ENCODE peak calls at places on chromosomes 16 and 17, in seven cellular contexts. One of them, this sample, is unnamed.

GRCh38 chr17:60559995-60560859 is 34.2 kb upstream of the APPBP2 start:
- DNase-seq in astrocyte of the cerebellum: no peak
- DNase-seq in AG09309: no peak
- DNase-seq in bronchial epithelial cell: no peak
- DNase-seq in testis: no peak
- DNase-seq in AG10803: no peak
- DNase-seq in left lung: peak
- DNase-seq in this sample: no peak

GRCh38 chr16:3836641-3837040 is 43.9 kb downstream of the CREBBP start:
- DNase-seq in left lung: no peak
- DNase-seq in testis: no peak
- DNase-seq in bronchial epithelial cell: no peak
- DNase-seq in astrocyte of the cerebellum: no peak
- DNase-seq in AG10803: no peak
- DNase-seq in AG09309: no peak
- DNase-seq in this sample: no peak

GRCh38 chr16:19330801-19331484 is 45.4 kb downstream of the CLEC19A start:
- DNase-seq in AG09309: no peak
- DNase-seq in bronchial epithelial cell: peak
- DNase-seq in AG10803: peak
- DNase-seq in left lung: no peak
- DNase-seq in astrocyte of the cerebellum: peak
- DNase-seq in testis: no peak
- DNase-seq in this sample: no peak

GRCh38 chr17:75404223-75404738 is 1.2 kb downstream of the GRB2 start:
- DNase-seq in astrocyte of the cerebellum: peak
- DNase-seq in AG10803: peak
- DNase-seq in bronchial epithelial cell: peak
- DNase-seq in left lung: peak
- DNase-seq in testis: peak
- DNase-seq in AG09309: no peak
- DNase-seq in this sample: peak

GRCh38 chr17:78673395-78673794 is 96.2 kb upstream of the DNAH17 start:
- DNase-seq in left lung: no peak
- DNase-seq in testis: no peak
- DNase-seq in astrocyte of the cerebellum: no peak
- DNase-seq in AG09309: no peak
- DNase-seq in AG10803: no peak
- DNase-seq in bronchial epithelial cell: no peak
- DNase-seq in this sample: no peak

GRCh38 chr17:8125947-8126305 is 2.0 kb upstream of the HES7 start:
- DNase-seq in left lung: no peak
- DNase-seq in astrocyte of the cerebellum: no peak
- DNase-seq in testis: no peak
- DNase-seq in AG10803: no peak
- DNase-seq in bronchial epithelial cell: no peak
- DNase-seq in AG09309: no peak
- DNase-seq in this sample: peak

GRCh38 chr17:83194761-83195329 is 115.4 kb downstream of the METRNL start:
- DNase-seq in bronchial epithelial cell: no peak
- DNase-seq in AG09309: peak
- DNase-seq in astrocyte of the cerebellum: no peak
- DNase-seq in AG10803: peak
- DNase-seq in left lung: peak
- DNase-seq in testis: peak
- DNase-seq in this sample: no peak

GRCh38 chr16:80594756-80595155 is 54.0 kb downstream of the DYNLRB2 start:
- DNase-seq in AG09309: no peak
- DNase-seq in testis: no peak
- DNase-seq in astrocyte of the cerebellum: no peak
- DNase-seq in bronchial epithelial cell: peak
- DNase-seq in left lung: no peak
- DNase-seq in AG10803: peak
- DNase-seq in this sample: no peak

GRCh38 chr16:46745594-46745993 is 2.5 kb downstream of the MYLK3 start:
- DNase-seq in astrocyte of the cerebellum: no peak
- DNase-seq in AG10803: no peak
- DNase-seq in testis: no peak
- DNase-seq in AG09309: no peak
- DNase-seq in bronchial epithelial cell: no peak
- DNase-seq in left lung: no peak
- DNase-seq in this sample: no peak

GRCh38 chr17:33786478-33786877 is 468.6 kb upstream of the CCL2 start:
- DNase-seq in bronchial epithelial cell: no peak
- DNase-seq in astrocyte of the cerebellum: no peak
- DNase-seq in left lung: no peak
- DNase-seq in AG09309: no peak
- DNase-seq in testis: peak
- DNase-seq in AG10803: no peak
- DNase-seq in this sample: no peak

GRCh38 chr16:68083861-68084503 is 1.2 kb upstream of the NFATC3 start:
- DNase-seq in astrocyte of the cerebellum: no peak
- DNase-seq in AG09309: no peak
- DNase-seq in testis: no peak
- DNase-seq in left lung: peak
- DNase-seq in bronchial epithelial cell: no peak
- DNase-seq in AG10803: peak
- DNase-seq in this sample: no peak

GRCh38 chr16:1002399-1003161 is 21.0 kb downstream of the SOX8 start:
- DNase-seq in astrocyte of the cerebellum: peak
- DNase-seq in left lung: no peak
- DNase-seq in testis: no peak
- DNase-seq in bronchial epithelial cell: no peak
- DNase-seq in AG10803: peak
- DNase-seq in AG09309: peak
- DNase-seq in this sample: peak

GRCh38 chr17:45305532-45306087 is 11.2 kb downstream of the MAP3K14 start:
- DNase-seq in bronchial epithelial cell: no peak
- DNase-seq in left lung: no peak
- DNase-seq in AG10803: peak
- DNase-seq in AG09309: no peak
- DNase-seq in testis: no peak
- DNase-seq in astrocyte of the cerebellum: no peak
- DNase-seq in this sample: no peak

GRCh38 chr17:77958716-77959215 is 263 bp downstream of the TNRC6C start:
- DNase-seq in AG10803: peak
- DNase-seq in left lung: no peak
- DNase-seq in bronchial epithelial cell: no peak
- DNase-seq in astrocyte of the cerebellum: no peak
- DNase-seq in testis: no peak
- DNase-seq in AG09309: no peak
- DNase-seq in this sample: no peak

GRCh38 chr17:66865151-66865550 is 30.2 kb downstream of the CACNG5 start:
- DNase-seq in left lung: no peak
- DNase-seq in AG10803: peak
- DNase-seq in testis: no peak
- DNase-seq in bronchial epithelial cell: peak
- DNase-seq in AG09309: no peak
- DNase-seq in astrocyte of the cerebellum: no peak
- DNase-seq in this sample: no peak

GRCh38 chr17:81453049-81453448 is 57.8 kb downstream of the BAHCC1 start:
- DNase-seq in left lung: no peak
- DNase-seq in bronchial epithelial cell: no peak
- DNase-seq in AG09309: no peak
- DNase-seq in astrocyte of the cerebellum: no peak
- DNase-seq in testis: no peak
- DNase-seq in AG10803: no peak
- DNase-seq in this sample: peak

GRCh38 chr16:1152123-1152638 is 725 bp upstream of the CACNA1H start:
- DNase-seq in astrocyte of the cerebellum: no peak
- DNase-seq in left lung: no peak
- DNase-seq in AG10803: no peak
- DNase-seq in AG09309: no peak
- DNase-seq in bronchial epithelial cell: no peak
- DNase-seq in testis: no peak
- DNase-seq in this sample: peak

GRCh38 chr17:66952031-66952524 is 12.4 kb upstream of the CACNG4 start:
- DNase-seq in astrocyte of the cerebellum: peak
- DNase-seq in AG10803: peak
- DNase-seq in testis: no peak
- DNase-seq in AG09309: peak
- DNase-seq in bronchial epithelial cell: peak
- DNase-seq in left lung: peak
- DNase-seq in this sample: peak

GRCh38 chr17:16351831-16352230 is 1.4 kb downstream of the CENPV start:
- DNase-seq in astrocyte of the cerebellum: no peak
- DNase-seq in AG09309: no peak
- DNase-seq in AG10803: peak
- DNase-seq in left lung: no peak
- DNase-seq in testis: no peak
- DNase-seq in bronchial epithelial cell: peak
- DNase-seq in this sample: no peak

GRCh38 chr16:28477311-28477920 is 5.3 kb upstream of the NPIPB7 start:
- DNase-seq in bronchial epithelial cell: no peak
- DNase-seq in AG10803: no peak
- DNase-seq in testis: no peak
- DNase-seq in astrocyte of the cerebellum: no peak
- DNase-seq in AG09309: no peak
- DNase-seq in left lung: no peak
- DNase-seq in this sample: no peak

GRCh38 chr16:56841233-56841632 is 23.8 kb upstream of the SLC12A3 start:
- DNase-seq in bronchial epithelial cell: no peak
- DNase-seq in AG10803: peak
- DNase-seq in testis: no peak
- DNase-seq in astrocyte of the cerebellum: peak
- DNase-seq in AG09309: peak
- DNase-seq in left lung: no peak
- DNase-seq in this sample: no peak

GRCh38 chr16:66964049-66964448 is 3.0 kb downstream of the CES3 start:
- DNase-seq in AG10803: no peak
- DNase-seq in left lung: no peak
- DNase-seq in bronchial epithelial cell: no peak
- DNase-seq in astrocyte of the cerebellum: no peak
- DNase-seq in AG09309: no peak
- DNase-seq in testis: no peak
- DNase-seq in this sample: no peak

GRCh38 chr16:80663078-80663477 is 122.3 kb downstream of the DYNLRB2 start:
- DNase-seq in testis: no peak
- DNase-seq in AG10803: no peak
- DNase-seq in left lung: no peak
- DNase-seq in bronchial epithelial cell: no peak
- DNase-seq in astrocyte of the cerebellum: no peak
- DNase-seq in AG09309: no peak
- DNase-seq in this sample: no peak

GRCh38 chr16:15952265-15952711 is 2.9 kb downstream of the ABCC1 start:
- DNase-seq in astrocyte of the cerebellum: no peak
- DNase-seq in testis: no peak
- DNase-seq in bronchial epithelial cell: no peak
- DNase-seq in left lung: no peak
- DNase-seq in AG10803: no peak
- DNase-seq in AG09309: no peak
- DNase-seq in this sample: no peak

GRCh38 chr17:70086468-70086867 is 11.4 kb downstream of the KCNJ16 start:
- DNase-seq in AG10803: no peak
- DNase-seq in AG09309: no peak
- DNase-seq in left lung: no peak
- DNase-seq in astrocyte of the cerebellum: no peak
- DNase-seq in testis: no peak
- DNase-seq in bronchial epithelial cell: no peak
- DNase-seq in this sample: no peak

GRCh38 chr17:68498479-68499326 is 13.5 kb upstream of the PRKAR1A start:
- DNase-seq in astrocyte of the cerebellum: no peak
- DNase-seq in left lung: no peak
- DNase-seq in AG10803: no peak
- DNase-seq in AG09309: no peak
- DNase-seq in testis: peak
- DNase-seq in bronchial epithelial cell: no peak
- DNase-seq in this sample: no peak
- H3K4me3 ChIP-seq in astrocyte of the cerebellum: no peak
- H3K4me3 ChIP-seq in left lung: no peak
- H3K4me3 ChIP-seq in AG10803: no peak
- H3K4me3 ChIP-seq in AG09309: no peak
- H3K4me3 ChIP-seq in testis: no peak
- H3K4me3 ChIP-seq in bronchial epithelial cell: no peak
- H3K4me3 ChIP-seq in this sample: no peak

GRCh38 chr17:73359987-73360410 is 48.2 kb upstream of the CDC42EP4 start:
- DNase-seq in AG10803: no peak
- DNase-seq in left lung: peak
- DNase-seq in astrocyte of the cerebellum: no peak
- DNase-seq in testis: peak
- DNase-seq in AG09309: no peak
- DNase-seq in bronchial epithelial cell: peak
- DNase-seq in this sample: no peak
- TF ChIP-seq CTCF in AG10803: no peak
- TF ChIP-seq CTCF in left lung: no peak
- TF ChIP-seq CTCF in astrocyte of the cerebellum: peak
- TF ChIP-seq CTCF in testis: no peak
- TF ChIP-seq CTCF in AG09309: no peak
- TF ChIP-seq CTCF in bronchial epithelial cell: peak
- TF ChIP-seq CTCF in this sample: no peak

DNA sequence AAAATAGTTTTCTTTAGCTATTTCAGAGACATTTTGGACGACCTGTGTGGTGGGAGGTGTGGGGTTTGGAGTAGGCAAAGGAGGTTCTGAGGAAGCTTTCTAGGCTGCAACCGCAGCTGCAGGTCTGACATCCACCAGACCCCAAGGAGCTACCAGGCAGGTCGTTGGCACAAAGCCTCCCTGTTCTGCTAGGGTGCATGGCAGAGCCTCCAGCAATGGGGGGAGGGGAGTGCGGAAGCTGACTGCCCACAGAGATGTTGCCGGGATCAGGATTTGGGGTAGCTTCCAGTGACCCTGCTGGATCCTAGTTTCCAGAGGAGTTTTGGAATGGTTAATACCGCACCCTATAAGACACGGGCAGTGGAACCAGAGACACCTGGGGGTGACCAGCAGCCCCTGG is 58.4 kb downstream of the RAP1GAP2 start:
- DNase-seq in testis: no peak
- DNase-seq in astrocyte of the cerebellum: no peak
- DNase-seq in left lung: no peak
- DNase-seq in AG09309: no peak
- DNase-seq in bronchial epithelial cell: peak
- DNase-seq in AG10803: no peak
- DNase-seq in this sample: no peak
- H3K4me3 ChIP-seq in testis: peak
- H3K4me3 ChIP-seq in astrocyte of the cerebellum: no peak
- H3K4me3 ChIP-seq in left lung: peak
- H3K4me3 ChIP-seq in AG09309: peak
- H3K4me3 ChIP-seq in bronchial epithelial cell: peak
- H3K4me3 ChIP-seq in AG10803: peak
- H3K4me3 ChIP-seq in this sample: no peak

GRCh38 chr16:75420987-75421819 is 12.1 kb downstream of the CFDP1 start:
- DNase-seq in AG10803: peak
- DNase-seq in bronchial epithelial cell: peak
- DNase-seq in left lung: peak
- DNase-seq in testis: peak
- DNase-seq in astrocyte of the cerebellum: no peak
- DNase-seq in AG09309: no peak
- DNase-seq in this sample: peak
- TF ChIP-seq CTCF in AG10803: no peak
- TF ChIP-seq CTCF in bronchial epithelial cell: no peak
- TF ChIP-seq CTCF in left lung: no peak
- TF ChIP-seq CTCF in testis: no peak
- TF ChIP-seq CTCF in astrocyte of the cerebellum: no peak
- TF ChIP-seq CTCF in AG09309: no peak
- TF ChIP-seq CTCF in this sample: no peak

GRCh38 chr17:41733348-41734138 is 900 bp downstream of the HAP1 start:
- DNase-seq in astrocyte of the cerebellum: no peak
- DNase-seq in AG10803: no peak
- DNase-seq in AG09309: no peak
- DNase-seq in testis: no peak
- DNase-seq in left lung: no peak
- DNase-seq in bronchial epithelial cell: no peak
- DNase-seq in this sample: no peak
- H3K4me3 ChIP-seq in astrocyte of the cerebellum: peak
- H3K4me3 ChIP-seq in AG10803: no peak
- H3K4me3 ChIP-seq in AG09309: no peak
- H3K4me3 ChIP-seq in testis: peak
- H3K4me3 ChIP-seq in left lung: no peak
- H3K4me3 ChIP-seq in bronchial epithelial cell: peak
- H3K4me3 ChIP-seq in this sample: peak

GRCh38 chr17:17749025-17749772 is 67.9 kb downstream of the RAI1 start:
- DNase-seq in bronchial epithelial cell: no peak
- DNase-seq in astrocyte of the cerebellum: no peak
- DNase-seq in testis: no peak
- DNase-seq in AG10803: no peak
- DNase-seq in AG09309: no peak
- DNase-seq in left lung: no peak
- DNase-seq in this sample: peak
- TF ChIP-seq CTCF in bronchial epithelial cell: no peak
- TF ChIP-seq CTCF in astrocyte of the cerebellum: no peak
- TF ChIP-seq CTCF in testis: no peak
- TF ChIP-seq CTCF in AG10803: no peak
- TF ChIP-seq CTCF in AG09309: no peak
- TF ChIP-seq CTCF in left lung: no peak
- TF ChIP-seq CTCF in this sample: no peak

This sample was measured in A673.